ENCODE peak calls at places on chromosomes 4 and X, in five cellular contexts. J is B cell, Z is cardiac fibroblast, U is D721Med, E is MCF 10A. P is an unnamed sample.

GRCh38 chr4:945274-946102 is 13.2 kb downstream of the TMEM175 start:
- DNase-seq in E (no peak), Z (no peak), J (no peak), U (no peak), P (no peak)

GRCh38 chrX:133958997-133959688 is 26.3 kb downstream of the GPC3 start:
- DNase-seq in Z (no peak), U (no peak), E (peak), J (no peak), P (no peak)

GRCh38 chrX:130395341-130395740 is 6.4 kb upstream of the RBMX2 start:
- DNase-seq in E (no peak), Z (no peak), J (no peak), U (no peak), P (no peak)

GRCh38 chr4:146343199-146343598 is 128.9 kb downstream of the REELD1 start:
- DNase-seq in Z (no peak), E (no peak), J (peak), U (no peak), P (no peak)

GRCh38 chrX:136608295-136608933 is 39.5 kb upstream of the CD40LG start:
- DNase-seq in J (peak), U (no peak), E (peak), Z (peak), P (peak)

GRCh38 chr4:109046549-109047171 is 255.8 kb downstream of the COL25A1 start:
- DNase-seq in J (no peak), E (peak), U (no peak), Z (peak), P (no peak)

GRCh38 chrX:148574247-148574973 is 74.0 kb downstream of the AFF2 start:
- DNase-seq in J (no peak), U (no peak), Z (peak), E (peak), P (no peak)

GRCh38 chrX:13250831-13251612 is 68.8 kb downstream of the ATXN3L start:
- DNase-seq in J (no peak), E (peak), U (no peak), Z (peak), P (no peak)

GRCh38 chr4:47839259-47839658 is 1.4 kb upstream of the CORIN start:
- DNase-seq in Z (peak), U (no peak), E (no peak), J (peak), P (no peak)

GRCh38 chr4:8110071-8110986 is 48.3 kb downstream of the ABLIM2 start:
- DNase-seq in U (no peak), E (peak), Z (peak), J (peak), P (peak)

GRCh38 chr4:186021461-186022167 is 47.3 kb upstream of the TLR3 start:
- DNase-seq in U (peak), Z (peak), E (peak), J (no peak), P (peak)

GRCh38 chr4:44558206-44558605 is 93.2 kb downstream of the YIPF7 start:
- DNase-seq in J (no peak), E (no peak), U (no peak), Z (no peak), P (no peak)

GRCh38 chr4:134668237-134668636 is 466.6 kb upstream of the PABPC4L start:
- DNase-seq in U (no peak), E (peak), Z (no peak), J (no peak), P (peak)

GRCh38 chrX:49970699-49971098 is 48.3 kb downstream of the CLCN5 start:
- DNase-seq in U (no peak), Z (no peak), E (no peak), J (no peak), P (no peak)

GRCh38 chr4:84258905-84259830 is 239.9 kb downstream of the NKX6-1 start:
- DNase-seq in U (no peak), E (peak), J (no peak), Z (peak), P (peak)

GRCh38 chrX:83845397-83845796 is 15.5 kb upstream of the CYLC1 start:
- DNase-seq in Z (peak), E (peak), U (no peak), J (peak), P (peak)

GRCh38 chr4:159199827-159200226 is 96.9 kb downstream of the RAPGEF2 start:
- DNase-seq in Z (no peak), U (no peak), J (no peak), E (no peak), P (no peak)

GRCh38 chr4:22129454-22130075 is 181.0 kb upstream of the KCNIP4 start:
- DNase-seq in J (no peak), Z (peak), U (no peak), E (peak), P (peak)

GRCh38 chr4:85081196-85081595 is 114.7 kb upstream of the WDFY3 start:
- DNase-seq in J (no peak), Z (no peak), U (no peak), E (no peak), P (no peak)

GRCh38 chr4:139919513-139919912 is 234.5 kb downstream of the MAML3 start:
- DNase-seq in E (no peak), U (no peak), Z (peak), J (no peak), P (no peak)

GRCh38 chr4:105990933-105991332 is 95.7 kb downstream of the NPNT start:
- DNase-seq in U (no peak), E (peak), Z (peak), J (no peak), P (peak)

GRCh38 chr4:127251423-127251822 is 381.3 kb upstream of the INTU start:
- DNase-seq in J (no peak), E (peak), Z (no peak), U (no peak), P (no peak)

GRCh38 chr4:83036991-83037390 is 2.0 kb downstream of the COPS4 start:
- DNase-seq in J (no peak), E (no peak), U (no peak), Z (no peak), P (no peak)

GRCh38 chr4:15488136-15488535 is 18.5 kb downstream of the CC2D2A start:
- DNase-seq in E (no peak), U (no peak), Z (peak), J (no peak), P (no peak)

GRCh38 chr4:182206266-182206665 is 36.9 kb upstream of the TENM3 start:
- DNase-seq in J (no peak), U (no peak), E (no peak), Z (no peak), P (no peak)

GRCh38 chr4:79576480-79576803 is 168.4 kb upstream of the GK2 start:
- DNase-seq in E (peak), J (peak), Z (peak), U (no peak), P (peak)

GRCh38 chr4:57303012-57303751 is 193.0 kb upstream of the IGFBP7 start:
- DNase-seq in U (no peak), E (peak), J (no peak), Z (peak), P (no peak)
- TF ChIP-seq CTCF in U (peak), E (no peak), J (no peak), Z (no peak), P (no peak)

GRCh38 chr4:150211821-150212445 is 133.7 kb downstream of the DCLK2 start:
- DNase-seq in Z (no peak), U (no peak), J (no peak), E (no peak), P (no peak)

GRCh38 chr4:150206981-150207380 is 128.7 kb downstream of the DCLK2 start:
- DNase-seq in E (no peak), U (no peak), Z (no peak), J (no peak), P (no peak)

GRCh38 chr4:150207871-150208270 is 129.6 kb downstream of the DCLK2 start:
- DNase-seq in E (no peak), U (peak), J (no peak), Z (no peak), P (no peak)

GRCh38 chr4:150211016-150211415 is 132.8 kb downstream of the DCLK2 start:
- DNase-seq in Z (no peak), U (no peak), J (no peak), E (no peak), P (no peak)

GRCh38 chr4:150209140-150209829 is 131.0 kb downstream of the DCLK2 start:
- DNase-seq in U (no peak), J (peak), E (peak), Z (peak), P (peak)
- TF ChIP-seq CTCF in U (peak), J (peak), E (peak), Z (peak), P (no peak)

GRCh38 chr4:152773322-152773721 is 6.2 kb downstream of the TIGD4 start:
- DNase-seq in U (no peak), Z (no peak), E (no peak), J (no peak), P (no peak)
- TF ChIP-seq CTCF in U (no peak), Z (no peak), E (no peak), J (no peak), P (no peak)

DNA sequence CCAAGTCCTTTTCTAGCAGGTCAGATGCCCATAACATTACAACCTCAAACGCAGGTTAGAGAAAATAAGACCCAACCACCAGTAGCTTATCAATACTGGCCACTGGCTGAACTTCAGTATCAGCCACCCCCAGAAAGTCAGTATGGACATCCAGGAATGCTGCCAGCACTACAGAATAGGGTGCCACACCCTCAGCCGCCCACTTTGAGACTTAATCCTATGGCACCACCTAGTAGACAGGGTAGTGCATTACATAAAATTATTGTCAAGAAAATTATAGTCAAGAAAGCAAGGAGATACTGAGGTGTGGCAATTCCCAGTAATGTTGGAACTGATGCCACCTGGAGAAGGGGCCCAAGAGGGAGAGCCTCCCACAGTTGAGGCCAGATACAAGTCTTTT is 19.9 kb upstream of the TRIM61 start:
- DNase-seq in J (no peak), U (no peak), Z (peak), E (peak), P (peak)
- TF ChIP-seq CTCF in J (no peak), U (peak), Z (no peak), E (peak), P (peak)

DNA sequence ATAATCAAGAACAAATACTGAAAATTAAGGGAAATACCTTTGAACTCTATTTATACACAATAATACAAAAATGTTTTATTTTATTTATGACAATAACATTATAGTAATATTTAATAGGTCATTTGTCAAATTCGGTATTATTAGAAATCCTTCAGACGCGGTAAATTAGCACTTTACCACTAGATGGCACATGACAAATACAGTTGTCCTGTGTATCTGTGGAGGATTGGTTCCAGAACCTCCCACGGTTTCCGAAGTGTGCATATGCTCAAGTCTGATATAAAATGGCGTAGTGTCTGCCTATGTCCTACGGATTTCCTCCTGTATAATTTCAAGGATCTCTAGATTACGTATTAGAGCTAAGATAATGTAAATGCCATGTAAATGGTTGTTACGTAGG is 8.1 kb upstream of the LINC00632 start:
- DNase-seq in J (no peak), U (no peak), Z (peak), E (peak), P (no peak)
- TF ChIP-seq CTCF in J (no peak), U (peak), Z (peak), E (peak), P (no peak)

DNA sequence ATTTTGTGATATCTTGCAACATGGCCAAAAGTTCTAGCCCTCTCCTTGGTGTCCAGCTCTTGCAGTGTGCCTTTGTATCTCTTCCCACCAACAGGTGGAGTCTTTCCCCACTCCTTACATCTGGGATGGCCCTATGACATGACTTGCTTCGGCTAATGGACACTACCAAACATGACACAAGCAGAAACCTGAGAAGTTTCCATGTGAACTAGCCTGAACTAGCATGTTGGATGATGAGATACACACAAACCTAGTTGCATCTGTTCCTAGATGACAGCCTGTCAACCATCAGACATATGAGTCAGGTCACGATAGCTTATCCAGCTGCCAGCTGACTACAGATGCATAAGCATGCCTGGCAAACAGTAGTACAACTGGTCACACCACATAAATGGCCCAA is 207.5 kb upstream of the FTHL17 start:
- DNase-seq in Z (peak), J (no peak), U (no peak), E (peak), P (peak)
- TF ChIP-seq CTCF in Z (peak), J (no peak), U (no peak), E (peak), P (no peak)